ENCODE peak calls at places on chromosomes 5 and 9, in four cellular contexts. N is A549, Q is HFF-Myc, M is HL-60. E is an unnamed sample.

GRCh38 chr5:97498657-97499056 is 315.6 kb upstream of the RIOK2 start:
- DNase-seq in Q (no peak), N (no peak), M (no peak), E (no peak)

GRCh38 chr5:79189439-79190234 is 46.3 kb upstream of the JMY start:
- DNase-seq in M (no peak), Q (no peak), N (no peak), E (no peak)

GRCh38 chr5:96530901-96531300 is 97.9 kb upstream of the PCSK1 start:
- DNase-seq in N (no peak), Q (no peak), M (no peak), E (no peak)

GRCh38 chr9:134426436-134426835 is 100.2 kb downstream of the RXRA start:
- DNase-seq in Q (no peak), N (no peak), M (no peak), E (no peak)

GRCh38 chr5:153350192-153350883 is 140.1 kb upstream of the GRIA1 start:
- DNase-seq in M (no peak), N (no peak), Q (no peak), E (no peak)

GRCh38 chr9:134624119-134624826 is 17.3 kb upstream of the COL5A1 start:
- DNase-seq in Q (no peak), M (no peak), N (no peak), E (no peak)

GRCh38 chr9:118732998-118733397 is 636.2 kb downstream of the BRINP1 start:
- DNase-seq in N (no peak), M (no peak), Q (no peak), E (no peak)

GRCh38 chr9:79559501-79560181 is 12.1 kb upstream of the TLE4 start:
- DNase-seq in Q (no peak), M (no peak), N (no peak), E (no peak)

GRCh38 chr9:6645153-6646027 is at the start of gene GLDC:
- DNase-seq in M (no peak), N (peak; percentile 97), Q (no peak), E (no peak)

GRCh38 chr5:74185599-74185998 is 454.9 kb downstream of the ENC1 start:
- DNase-seq in M (no peak), Q (no peak), N (no peak), E (no peak)

GRCh38 chr5:173302546-173303155 is 25.6 kb downstream of the STC2 start:
- DNase-seq in M (no peak), Q (peak; percentile 76), N (peak; percentile 69), E (peak; percentile 62)

GRCh38 chr9:71487046-71487445 is 281.3 kb downstream of the CEMIP2 start:
- DNase-seq in Q (peak; percentile 35), M (peak; percentile 2), N (no peak), E (no peak)

GRCh38 chr9:1869843-1870242 is 145.3 kb upstream of the SMARCA2 start:
- DNase-seq in N (peak; percentile 6), Q (no peak), M (peak; percentile 28), E (peak; percentile 13)

GRCh38 chr9:111632051-111632450 is 917 bp downstream of the DNAJC25 start:
- DNase-seq in Q (no peak), M (peak; percentile 10), N (no peak), E (peak; percentile 11)

GRCh38 chr9:70484232-70485130 is 70.0 kb upstream of the KLF9 start:
- DNase-seq in Q (no peak), M (peak; percentile 39), N (peak; percentile 86), E (peak; percentile 95)

GRCh38 chr5:125463441-125464092 is 717.1 kb upstream of the ZNF608 start:
- DNase-seq in N (no peak), Q (no peak), M (no peak), E (peak; percentile 39)

GRCh38 chr9:4430492-4431261 is 59.6 kb upstream of the SLC1A1 start:
- DNase-seq in N (no peak), M (no peak), Q (no peak), E (peak; percentile 29)

GRCh38 chr9:107907715-107908114 is 418.1 kb upstream of the KLF4 start:
- DNase-seq in M (no peak), N (no peak), Q (no peak), E (no peak)

GRCh38 chr5:158812381-158812780 is 287.3 kb downstream of the EBF1 start:
- DNase-seq in M (no peak), N (no peak), Q (no peak), E (no peak)

GRCh38 chr9:129451089-129451656 is 169.7 kb downstream of the C9orf50 start:
- DNase-seq in Q (no peak), N (no peak), M (no peak), E (peak; percentile 34)

GRCh38 chr9:13614060-13614459 is 334.6 kb upstream of the MPDZ start:
- DNase-seq in N (no peak), Q (no peak), M (no peak), E (no peak)

GRCh38 chr5:2184563-2185540 is 302.1 kb upstream of the IRX4 start:
- DNase-seq in Q (no peak), M (no peak), N (no peak), E (no peak)

GRCh38 chr5:147408980-147409379 is 100.9 kb downstream of the DPYSL3 start:
- DNase-seq in N (no peak), M (no peak), Q (no peak), E (peak; percentile 13)

GRCh38 chr5:123517479-123517878 is 5.5 kb downstream of the CSNK1G3 start:
- DNase-seq in M (no peak), Q (no peak), N (no peak), E (no peak)

GRCh38 chr9:116490321-116490720 is 196.8 kb upstream of the TRIM32 start:
- DNase-seq in M (no peak), N (no peak), Q (no peak), E (peak; percentile 50)

GRCh38 chr5:123439616-123440153 is 16.5 kb upstream of the CEP120 start:
- DNase-seq in N (no peak), Q (peak; percentile 74), M (no peak), E (peak; percentile 47)

GRCh38 chr9:90826326-90827020 is 24.9 kb downstream of the SYK start:
- DNase-seq in M (no peak), N (no peak), Q (no peak), E (no peak)

GRCh38 chr5:34053133-34053532 is 10.1 kb upstream of the C1QTNF3 start:
- DNase-seq in M (no peak), N (no peak), Q (peak; percentile 37), E (peak; percentile 62)

GRCh38 chr5:124402144-124402581 is 344.3 kb downstream of the ZNF608 start:
- DNase-seq in Q (no peak), N (no peak), M (no peak), E (peak; percentile 51)

GRCh38 chr9:79145442-79145841 is 426.3 kb upstream of the TLE4 start:
- DNase-seq in M (no peak), Q (no peak), N (no peak), E (no peak)

GRCh38 chr9:23769307-23769935 is 56.6 kb downstream of the ELAVL2 start:
- DNase-seq in N (no peak), M (no peak), Q (no peak), E (peak; percentile 5)

GRCh38 chr5:138448481-138449398 is 9.9 kb downstream of the REEP2 start:
- DNase-seq in Q (no peak), M (no peak), N (no peak), E (peak; percentile 94)

GRCh38 chr5:171386861-171387254 is 791 bp upstream of the NPM1 start:
- DNase-seq in M (no peak), N (no peak), Q (no peak), E (no peak)

GRCh38 chr5:135377751-135378680 is 21.0 kb downstream of the MACROH2A1 start:
- DNase-seq in N (no peak), M (no peak), Q (no peak), E (no peak)

GRCh38 chr5:5372930-5373329 is 49.5 kb upstream of the ICE1 start:
- DNase-seq in Q (no peak), N (no peak), M (no peak), E (no peak)

GRCh38 chr5:57302643-57303042 is 128.8 kb downstream of the GPBP1 start:
- DNase-seq in N (no peak), Q (no peak), M (no peak), E (peak; percentile 90)

GRCh38 chr9:126144215-126144614 is 182.4 kb upstream of the MVB12B start:
- DNase-seq in N (no peak), Q (no peak), M (no peak), E (no peak)

GRCh38 chr5:160923927-160924705 is 72.1 kb upstream of the ATP10B start:
- DNase-seq in M (no peak), Q (no peak), N (no peak), E (no peak)

DNA sequence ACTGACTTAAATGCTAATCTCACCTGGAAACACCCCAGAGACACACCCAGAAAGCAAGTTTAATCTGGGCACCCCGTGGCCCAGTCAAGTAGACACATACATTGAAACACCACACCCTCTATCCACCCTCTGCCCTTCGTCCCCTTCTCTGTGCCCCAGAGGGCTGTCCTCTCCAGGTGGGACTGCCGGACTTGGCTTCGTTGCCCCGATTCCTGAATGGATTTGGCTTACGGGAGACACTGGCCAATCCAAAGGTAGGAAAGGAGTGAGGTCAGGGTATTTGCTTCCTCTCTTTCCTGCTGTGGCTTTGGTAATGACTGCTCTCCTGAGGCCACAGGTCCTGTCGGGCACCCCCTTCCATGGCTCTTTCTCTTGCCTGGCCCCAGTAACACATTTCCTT is 25.2 kb upstream of the COL27A1 start:
- DNase-seq in Q (no peak), N (no peak), M (no peak), E (no peak)
- TF ChIP-seq CTCF in Q (no peak), N (no peak), M (no peak), E (no peak)

DNA sequence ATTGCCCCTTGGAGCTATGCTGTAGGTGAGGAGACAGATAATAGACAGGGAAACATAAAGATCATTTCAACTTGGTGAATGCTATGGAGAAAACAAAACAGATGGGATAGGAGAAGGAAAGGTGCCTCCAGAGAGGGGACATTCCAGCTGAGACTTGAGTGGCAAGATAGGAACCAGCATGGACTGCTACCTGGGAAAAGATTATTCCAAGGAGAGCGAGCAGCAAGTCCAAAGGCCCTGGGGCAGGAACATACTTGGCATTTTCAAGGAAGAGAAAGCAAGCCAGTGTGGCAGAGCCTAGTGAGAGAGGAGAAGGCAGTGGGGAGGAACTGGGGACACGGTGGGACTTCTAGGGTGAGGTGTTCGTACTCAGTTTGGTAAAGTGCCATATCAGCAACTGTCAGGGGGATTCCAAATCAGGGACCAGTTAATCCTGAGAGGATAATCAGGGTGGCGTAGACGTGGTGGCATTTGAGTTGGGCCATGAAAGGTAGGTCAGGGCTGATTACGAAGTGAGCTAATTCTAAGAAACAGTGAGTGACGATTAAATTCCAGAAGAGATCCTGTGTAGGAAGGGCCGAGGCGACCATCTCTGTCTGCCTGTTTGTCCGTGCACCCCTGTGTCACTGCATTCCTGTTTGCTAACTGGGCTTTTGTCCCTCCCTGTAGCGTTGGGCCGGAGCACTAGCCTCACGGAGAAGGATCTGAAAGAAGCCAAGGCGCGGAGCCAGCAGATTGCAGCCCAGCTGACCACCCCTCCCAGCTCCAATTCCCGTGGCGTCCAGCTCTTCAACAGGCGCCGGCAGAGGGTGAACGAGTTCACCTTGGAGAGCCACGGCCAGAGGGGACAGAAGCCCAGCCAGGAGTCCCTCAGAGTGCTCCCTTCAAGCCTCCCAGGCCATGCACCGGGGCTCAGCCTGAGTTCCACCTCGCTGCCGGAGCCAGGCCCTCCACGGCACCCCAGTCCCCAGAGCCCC is 7.1 kb downstream of the SYNPO start:
- DNase-seq in N (no peak), M (no peak), Q (no peak), E (no peak)
- H3K4me3 ChIP-seq in N (no peak overlapping the region), M (no peak overlapping the region), Q (no peak overlapping the region), E (no peak overlapping the region)

DNA sequence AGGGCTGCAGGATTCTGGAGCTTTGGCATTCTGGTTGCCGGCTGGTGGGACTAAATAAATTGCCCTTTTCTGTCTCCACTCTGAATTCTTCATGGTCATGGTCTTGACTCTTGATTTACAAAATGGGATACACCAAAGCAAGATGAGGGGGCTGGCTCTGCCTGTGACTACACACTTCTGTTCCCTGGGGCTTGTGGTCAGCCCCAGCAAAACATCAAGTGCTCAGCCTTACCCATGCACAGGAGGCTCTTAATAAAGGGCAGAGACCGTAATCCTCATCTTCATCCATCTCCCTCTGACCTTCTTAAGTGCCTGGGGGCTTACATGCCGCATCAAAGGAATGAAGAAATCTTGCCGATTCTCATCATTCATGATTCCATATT is 198.0 kb downstream of the GNA14 start:
- DNase-seq in M (no peak), Q (no peak), N (no peak), E (no peak)
- TF ChIP-seq CTCF in M (no peak), Q (no peak), N (no peak), E (no peak)

GRCh38 chr9:124766815-124767554 is 4.1 kb downstream of the NR6A1 start:
- DNase-seq in N (peak; percentile 60), Q (no peak), M (peak; percentile 42), E (no peak)
- H3K4me3 ChIP-seq in N (no peak overlapping the region), Q (no peak overlapping the region), M (no peak overlapping the region), E (no peak overlapping the region)